ENCODE peak calls at places on chromosomes 13 and 19, in ten cellular contexts. K is SK-N-SH; N is heart left ventricle; R is DMS53; X is CD4-positive, CD25-positive, alpha-beta regulatory T cell; C is activated naive CD8-positive, alpha-beta T cell treated with anti-CD3 and anti-CD28 coated beads for 36 hours; E is activated naive CD4-positive, alpha-beta T cell treated with anti-CD3 and anti-CD28 coated beads, Interleukin-2, amount 10 ng/mL, durations not matched to agents 7 days and 5 days; M is hypothalamus; U is HAP-1; J is fibroblast of mammary gland. H is an unnamed sample.

GRCh38 chr13:45278096-45278645 is 62.8 kb downstream of the TPT1 start:
- DNase-seq in K (no peak), N (no peak), R (no peak), X (no peak), C (no peak), E (no peak), M (no peak), U (no peak), J (peak), H (no peak)

GRCh38 chr19:7887408-7888144 is 734 bp upstream of the LRRC8E start:
- DNase-seq in K (no peak), N (no peak), R (no peak), X (no peak), C (no peak), E (no peak), M (no peak), U (no peak), J (no peak), H (no peak)

GRCh38 chr13:102580552-102581169 is 16.1 kb upstream of the TPP2 start:
- DNase-seq in K (peak), N (no peak), R (peak), X (peak), C (no peak), E (peak), M (peak), U (peak), J (peak), H (peak)

GRCh38 chr13:86446311-86446710 is 647.1 kb upstream of the SLITRK6 start:
- DNase-seq in K (no peak), N (no peak), R (no peak), X (no peak), C (no peak), E (no peak), M (no peak), U (no peak), J (peak), H (no peak)

GRCh38 chr19:13098291-13099072 is 4.2 kb downstream of the LYL1 start:
- DNase-seq in K (no peak), N (peak), R (peak), X (peak), C (no peak), E (peak), M (no peak), U (peak), J (peak), H (no peak)

GRCh38 chr19:34274284-34274826 is 20.0 kb downstream of the GARRE1 start:
- DNase-seq in K (no peak), N (no peak), R (no peak), X (no peak), C (no peak), E (no peak), M (no peak), U (no peak), J (peak), H (no peak)

GRCh38 chr13:23799945-23800344 is 89.3 kb downstream of the MIPEP start:
- DNase-seq in K (no peak), N (no peak), R (peak), X (peak), C (no peak), E (peak), M (no peak), U (no peak), J (peak), H (peak)

GRCh38 chr19:46574533-46574932 is 26.6 kb upstream of the CALM3 start:
- DNase-seq in K (peak), N (no peak), R (no peak), X (peak), C (peak), E (peak), M (no peak), U (no peak), J (peak), H (no peak)

GRCh38 chr19:34482380-34483250 is 1.1 kb downstream of the WTIP start:
- DNase-seq in K (peak), N (no peak), R (no peak), X (no peak), C (no peak), E (no peak), M (no peak), U (no peak), J (peak), H (no peak)

GRCh38 chr19:35038623-35039512 is 2.7 kb upstream of the HPN start:
- DNase-seq in K (peak), N (no peak), R (peak), X (no peak), C (no peak), E (no peak), M (no peak), U (no peak), J (no peak), H (no peak)

GRCh38 chr19:48925240-48925843 is 8.2 kb upstream of the DHDH start:
- DNase-seq in K (no peak), N (no peak), R (peak), X (no peak), C (no peak), E (no peak), M (no peak), U (no peak), J (peak), H (peak)

GRCh38 chr13:107576430-107576829 is 638.9 kb downstream of the LIG4 start:
- DNase-seq in K (no peak), N (no peak), R (no peak), X (no peak), C (no peak), E (no peak), M (no peak), U (no peak), J (no peak), H (peak)

GRCh38 chr13:93235258-93236015 is 8.8 kb downstream of the GPC6 start:
- DNase-seq in K (no peak), N (no peak), R (no peak), X (no peak), C (no peak), E (no peak), M (no peak), U (no peak), J (peak), H (no peak)

GRCh38 chr13:98942997-98943396 is 34.9 kb downstream of the DOCK9 start:
- DNase-seq in K (no peak), N (no peak), R (no peak), X (no peak), C (no peak), E (no peak), M (no peak), U (no peak), J (peak), H (no peak)

GRCh38 chr19:56350416-56351045 is 35.9 kb upstream of the ZSCAN5A start:
- DNase-seq in K (peak), N (no peak), R (peak), X (peak), C (peak), E (peak), M (no peak), U (peak), J (peak), H (peak)

GRCh38 chr13:91741925-91742324 is 343.5 kb downstream of the GPC5 start:
- DNase-seq in K (no peak), N (no peak), R (no peak), X (no peak), C (no peak), E (no peak), M (no peak), U (no peak), J (no peak), H (no peak)

GRCh38 chr19:18967358-18968146 is 26.5 kb upstream of the HOMER3 start:
- DNase-seq in K (no peak), N (peak), R (no peak), X (no peak), C (no peak), E (no peak), M (peak), U (no peak), J (peak), H (peak)

GRCh38 chr13:18212873-18213272 is 968.8 kb downstream of the TUBA3C start:
- DNase-seq in K (no peak), N (no peak), R (no peak), X (no peak), C (no peak), E (peak), M (no peak), U (no peak), J (no peak), H (peak)

GRCh38 chr13:32736648-32737047 is 150.4 kb downstream of the PDS5B start:
- DNase-seq in K (no peak), N (no peak), R (no peak), X (no peak), C (no peak), E (no peak), M (no peak), U (no peak), J (peak), H (peak)

GRCh38 chr13:51004111-51004865 is 94.7 kb downstream of the RNASEH2B start:
- DNase-seq in K (no peak), N (no peak), R (no peak), X (no peak), C (no peak), E (no peak), M (no peak), U (no peak), J (no peak), H (no peak)

GRCh38 chr19:30107351-30107750 is 165.3 kb downstream of the URI1 start:
- DNase-seq in K (no peak), N (no peak), R (no peak), X (no peak), C (no peak), E (no peak), M (no peak), U (no peak), J (no peak), H (no peak)

GRCh38 chr19:34881982-34882381 is 44.7 kb upstream of the ZNF30 start:
- DNase-seq in K (no peak), N (no peak), R (no peak), X (no peak), C (no peak), E (no peak), M (no peak), U (no peak), J (no peak), H (no peak)

GRCh38 chr13:50626031-50626643 is 217.4 kb downstream of the DLEU7 start:
- DNase-seq in K (no peak), N (no peak), R (no peak), X (no peak), C (no peak), E (no peak), M (no peak), U (no peak), J (peak), H (peak)

H was measured in renal cortical epithelial cell.